ENCODE peak calls at places on chromosomes 13 and 19, in nine cellular contexts. B is uterus, O is fibroblast of lung, X is ascending aorta, V is heart left ventricle, H is thoracic aorta, Z is pancreas, C is A673, F is SJSA1. M is an unnamed sample. For H3K4me1, the result is how much of the 10 kb centered on the place peaks cover.

GRCh38 chr13:77184455-77184854 is 142.4 kb downstream of the MYCBP2 start:
- DNase-seq in Z (no peak), C (no peak), B (no peak), F (no peak), O (no peak), V (no peak), X (no peak), H (no peak), M (no peak)

GRCh38 chr19:55600336-55601028 is 394 bp downstream of the ZNF524 start:
- DNase-seq in O (no peak), C (peak), F (no peak), X (no peak), Z (no peak), B (peak), V (peak), H (no peak), M (no peak)

GRCh38 chr13:99125335-99125915 is 75.2 kb upstream of the UBAC2 start:
- DNase-seq in F (peak), C (no peak), V (no peak), O (peak), Z (no peak), X (no peak), B (no peak), H (no peak), M (no peak)

GRCh38 chr19:45883881-45884681 is 1.9 kb downstream of the IRF2BP1 start:
- DNase-seq in F (no peak), Z (peak), O (no peak), B (no peak), X (no peak), C (no peak), V (peak), H (no peak), M (no peak)

GRCh38 chr13:31955745-31956144 is 75.8 kb upstream of the FRY start:
- DNase-seq in F (no peak), V (no peak), O (no peak), B (no peak), Z (no peak), C (no peak), X (no peak), H (no peak), M (no peak)

GRCh38 chr13:106376411-106377112 is 158.9 kb downstream of the EFNB2 start:
- DNase-seq in B (peak), H (no peak), O (peak), X (peak), C (peak), Z (no peak), V (no peak), F (peak), M (no peak)

GRCh38 chr13:33087790-33088189 is 71.6 kb downstream of the KL start:
- DNase-seq in B (no peak), O (no peak), Z (no peak), F (no peak), H (no peak), X (no peak), C (no peak), V (no peak), M (no peak)

GRCh38 chr19:23482829-23483228 is 87.6 kb upstream of the ZNF91 start:
- DNase-seq in C (no peak), Z (no peak), B (no peak), O (no peak), F (no peak), X (no peak), H (no peak), V (no peak), M (no peak)

GRCh38 chr19:19822148-19822429 is 539 bp upstream of the ZNF506 start:
- DNase-seq in F (no peak), V (no peak), H (no peak), B (no peak), C (peak), O (no peak), X (no peak), Z (no peak), M (no peak)

GRCh38 chr19:16896098-16896912 is 7.5 kb downstream of the F2RL3 start:
- DNase-seq in O (no peak), Z (no peak), X (no peak), C (no peak), H (no peak), B (no peak), F (no peak), V (no peak), M (no peak)

GRCh38 chr19:56348289-56348877 is 33.7 kb upstream of the ZSCAN5A start:
- DNase-seq in H (no peak), O (peak), B (no peak), X (no peak), Z (no peak), C (peak), V (no peak), F (no peak), M (no peak)

GRCh38 chr13:26037302-26037701 is 14.5 kb downstream of the SHISA2 start:
- DNase-seq in H (no peak), V (no peak), X (no peak), C (peak), Z (no peak), F (no peak), O (no peak), B (no peak), M (no peak)

GRCh38 chr19:35459414-35460082 is 11.5 kb downstream of the FFAR2 start:
- DNase-seq in B (peak), V (peak), O (peak), H (no peak), X (no peak), F (no peak), C (no peak), Z (peak), M (no peak)

GRCh38 chr13:40233731-40234195 is 432.7 kb downstream of the FOXO1 start:
- DNase-seq in Z (no peak), V (peak), X (no peak), H (no peak), F (no peak), C (no peak), B (peak), O (no peak), M (no peak)

GRCh38 chr13:21458816-21459701 is at the start of gene ZDHHC20:
- DNase-seq in X (peak), O (peak), V (peak), F (peak), C (peak), H (peak), B (peak), Z (peak), M (peak)

GRCh38 chr13:29799041-29799440 is 51.4 kb downstream of the UBL3 start:
- DNase-seq in C (no peak), O (no peak), H (no peak), B (no peak), V (no peak), X (no peak), Z (no peak), F (no peak), M (no peak)

GRCh38 chr19:10219678-10220077 is 11.5 kb downstream of the S1PR2 start:
- DNase-seq in B (no peak), O (peak), V (no peak), F (peak), Z (no peak), C (peak), H (no peak), X (no peak), M (peak)

GRCh38 chr13:30983431-30983830 is 51.0 kb downstream of the TEX26 start:
- DNase-seq in Z (no peak), O (no peak), V (no peak), X (no peak), B (no peak), F (no peak), C (no peak), H (no peak), M (no peak)

GRCh38 chr19:40810160-40810559 is 11.2 kb downstream of the EGLN2 start:
- DNase-seq in Z (no peak), B (no peak), O (no peak), H (no peak), X (no peak), F (no peak), V (no peak), C (no peak), M (no peak)

GRCh38 chr13:93872948-93873347 is 606.5 kb downstream of the DCT start:
- DNase-seq in X (no peak), V (no peak), Z (no peak), H (no peak), C (no peak), B (no peak), O (peak), F (no peak), M (no peak)

GRCh38 chr19:14478113-14478545 is 3.0 kb upstream of the PTGER1 start:
- DNase-seq in Z (no peak), V (no peak), X (no peak), H (no peak), F (no peak), B (no peak), O (no peak), C (no peak), M (no peak)

GRCh38 chr19:892243-892996 is 567 bp downstream of the MED16 start:
- DNase-seq in X (no peak), H (no peak), B (no peak), F (no peak), V (no peak), Z (peak), O (no peak), C (peak), M (no peak)

GRCh38 chr13:111449041-111449440 is 128.6 kb downstream of the TEX29 start:
- DNase-seq in O (no peak), C (no peak), H (no peak), X (no peak), B (no peak), F (peak), V (no peak), Z (no peak), M (no peak)

GRCh38 chr13:33016414-33017409 is at the start of gene KL:
- DNase-seq in C (peak), V (peak), H (no peak), Z (no peak), F (no peak), B (peak), X (no peak), O (no peak), M (no peak)

GRCh38 chr13:75881109-75881775 is 245.1 kb downstream of the LMO7 start:
- DNase-seq in O (peak), X (no peak), V (no peak), C (no peak), Z (no peak), H (no peak), B (no peak), F (no peak), M (no peak)

GRCh38 chr19:18421371-18421959 is 2.3 kb downstream of the SSBP4 start:
- DNase-seq in O (no peak), C (no peak), V (no peak), Z (no peak), B (no peak), X (no peak), H (no peak), F (no peak), M (no peak)

GRCh38 chr13:24698686-24699085 is 18.5 kb downstream of the ATP12A start:
- DNase-seq in V (no peak), O (no peak), B (no peak), C (no peak), X (no peak), F (no peak), H (no peak), Z (no peak), M (no peak)

GRCh38 chr19:7910321-7911161 is 4.1 kb upstream of the TGFBR3L start:
- DNase-seq in C (no peak), F (no peak), H (no peak), O (no peak), B (no peak), V (peak), X (no peak), Z (no peak), M (no peak)
- H3K4me1 ChIP-seq in C (under half), F (under half), H (under half), O (under half), B (under half), V (under half), X (under half), Z (under half), M (under half)

DNA sequence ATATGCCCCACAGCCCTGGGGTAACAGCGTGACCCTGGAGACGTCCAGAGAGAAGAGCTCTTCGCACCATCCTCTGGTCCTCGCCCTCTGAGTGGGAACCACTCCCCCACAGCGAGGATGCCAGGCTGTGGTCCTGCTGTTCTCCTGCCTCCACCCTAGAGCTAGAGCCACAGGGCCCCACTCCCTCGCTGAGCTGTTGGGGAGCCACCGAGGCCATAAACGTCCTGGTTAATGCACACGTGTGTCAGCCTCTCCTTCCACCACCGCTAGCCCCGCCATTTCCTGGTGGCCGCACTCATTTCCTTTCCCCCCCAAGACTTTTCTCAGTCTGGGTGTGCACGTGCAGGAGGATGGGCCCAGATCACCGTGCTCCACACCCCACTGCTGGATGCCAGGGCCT is 11.5 kb downstream of the CEACAM16 start:
- DNase-seq in X (no peak), V (no peak), B (no peak), H (no peak), F (no peak), Z (no peak), C (no peak), O (no peak), M (no peak)
- H3K4me1 ChIP-seq in X (under half), V (under half), B (under half), H (under half), F (under half), Z (under half), C (under half), O (under half), M (under half)

GRCh38 chr13:110332750-110333149 is 25.7 kb downstream of the COL4A2 start:
- DNase-seq in C (no peak), X (no peak), F (no peak), Z (no peak), B (no peak), H (no peak), O (no peak), V (peak), M (no peak)
- H3K4me1 ChIP-seq in C (under half), X (half or more), F (half or more), Z (under half), B (under half), H (under half), O (under half), V (under half), M (under half)

GRCh38 chr19:49869484-49870308 is 2.3 kb upstream of the PNKP start:
- DNase-seq in X (peak), F (peak), O (peak), B (peak), H (peak), V (peak), C (peak), Z (peak), M (peak)
- H3K4me1 ChIP-seq in X (under half), F (under half), O (under half), B (under half), H (under half), V (half or more), C (under half), Z (under half), M (under half)

DNA sequence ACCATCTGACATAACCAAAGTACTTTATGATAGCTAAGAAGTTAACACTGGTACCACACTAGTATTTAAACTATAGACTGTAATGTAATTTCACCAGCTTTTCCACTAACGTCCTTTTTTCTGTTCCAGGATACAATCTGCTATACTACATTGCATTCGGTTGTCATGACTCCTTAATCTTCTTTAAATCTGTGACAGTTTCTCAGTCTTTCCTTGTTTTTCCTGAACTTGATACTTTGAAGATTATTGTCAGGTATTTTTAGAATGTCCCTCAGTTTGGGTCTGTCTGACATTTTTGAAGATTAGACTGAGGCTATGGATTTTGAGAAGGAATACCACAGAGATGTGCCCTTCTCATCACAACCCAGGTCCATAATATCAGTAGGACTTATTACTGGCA is 36.6 kb downstream of the NUFIP1 start:
- DNase-seq in C (no peak), H (no peak), Z (no peak), B (no peak), F (no peak), O (no peak), X (no peak), V (no peak), M (no peak)
- H3K4me1 ChIP-seq in C (under half), H (under half), Z (under half), B (under half), F (under half), O (under half), X (under half), V (under half), M (under half)

DNA sequence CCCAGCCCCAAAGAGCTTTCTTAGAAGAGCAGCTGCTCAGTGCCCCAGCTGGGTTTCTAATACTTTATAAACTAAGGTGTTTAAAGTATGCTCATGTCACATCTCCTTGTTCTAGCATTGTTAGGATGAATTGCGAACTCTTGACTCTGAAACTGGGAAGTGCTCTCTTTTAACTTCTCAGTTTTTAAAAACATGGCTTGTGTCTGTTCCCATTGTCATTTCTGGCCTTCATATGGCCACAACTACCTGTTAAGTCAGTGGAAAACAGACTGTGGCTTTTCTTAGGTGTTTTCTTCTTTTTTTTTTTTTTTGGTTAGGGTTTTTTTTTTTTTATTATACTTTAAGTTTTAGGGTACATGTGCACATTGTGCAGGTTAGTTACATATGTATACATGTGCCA is 164.7 kb downstream of the KCNRG start:
- DNase-seq in Z (no peak), H (no peak), V (no peak), X (no peak), B (no peak), O (no peak), F (no peak), C (no peak), M (no peak)
- H3K4me1 ChIP-seq in Z (under half), H (under half), V (under half), X (under half), B (under half), O (under half), F (under half), C (under half), M (under half)

DNA sequence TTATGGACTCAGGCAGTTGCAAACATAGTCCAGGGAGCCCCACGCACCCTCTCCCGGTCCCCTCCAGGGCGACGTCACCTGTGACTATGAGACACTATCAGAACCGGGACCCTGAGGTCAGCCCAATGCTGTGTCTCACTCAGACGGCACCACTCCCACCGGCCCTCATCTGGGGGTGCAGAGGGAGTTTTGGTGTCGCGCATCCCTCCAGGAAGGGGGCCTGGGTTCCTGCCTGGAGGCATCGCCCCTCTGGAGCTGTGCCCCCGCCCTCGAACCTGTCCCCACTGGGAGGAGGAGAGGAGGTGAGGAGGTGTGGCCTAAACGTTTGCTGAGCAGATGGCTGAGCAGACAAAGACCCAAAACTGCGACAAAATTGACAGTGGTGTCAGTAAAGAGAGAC is 51.2 kb downstream of the GADD45B start:
- DNase-seq in B (no peak), H (no peak), X (no peak), C (no peak), V (no peak), Z (no peak), O (no peak), F (no peak), M (no peak)
- H3K4me1 ChIP-seq in B (under half), H (under half), X (under half), C (under half), V (under half), Z (under half), O (under half), F (half or more), M (under half)

M was measured in naive thymus-derived CD4-positive, alpha-beta T cell.